ENCODE peak calls at places on chromosome 16, in four cellular contexts. M, Z, F and B are unnamed samples.

GRCh38 chr16:72474511-72475123 is 302.7 kb upstream of the PMFBP1 start:
- DNase-seq in M (no peak), Z (peak), F (peak), B (no peak)

GRCh38 chr16:7492122-7492521 is 159.5 kb downstream of the RBFOX1 start:
- DNase-seq in M (no peak), Z (no peak), F (no peak), B (no peak)

GRCh38 chr16:53129281-53130192 is 74.7 kb downstream of the CHD9 start:
- DNase-seq in M (peak), Z (no peak), F (peak), B (no peak)

GRCh38 chr16:81526935-81527334 is 82.3 kb downstream of the CMIP start:
- DNase-seq in M (peak), Z (no peak), F (peak), B (peak)

GRCh38 chr16:50102046-50102756 is 36.4 kb downstream of the HEATR3 start:
- DNase-seq in M (no peak), Z (peak), F (no peak), B (no peak)

GRCh38 chr16:85480727-85481101 is 132.4 kb upstream of the GSE1 start:
- DNase-seq in M (no peak), Z (no peak), F (no peak), B (no peak)

GRCh38 chr16:21650517-21650916 is 1.9 kb downstream of the IGSF6 start:
- DNase-seq in M (no peak), Z (no peak), F (peak), B (no peak)

GRCh38 chr16:88921603-88921995 is 55.1 kb upstream of the PABPN1L start:
- DNase-seq in M (no peak), Z (no peak), F (no peak), B (no peak)

GRCh38 chr16:14309001-14309886 is 238.1 kb downstream of the MRTFB start:
- DNase-seq in M (no peak), Z (no peak), F (no peak), B (no peak)

GRCh38 chr16:11087691-11088431 is 143.5 kb downstream of the CLEC16A start:
- DNase-seq in M (no peak), Z (no peak), F (no peak), B (no peak)

GRCh38 chr16:56610017-56610608 is 1.7 kb downstream of the MT2A start:
- DNase-seq in M (peak), Z (peak), F (peak), B (no peak)

GRCh38 chr16:57795431-57795878 is 6.8 kb downstream of the KIFC3 start:
- DNase-seq in M (no peak), Z (peak), F (peak), B (no peak)

GRCh38 chr16:85062728-85063336 is 35.2 kb downstream of the KIAA0513 start:
- DNase-seq in M (no peak), Z (no peak), F (no peak), B (no peak)

GRCh38 chr16:50819706-50820105 is 77.8 kb downstream of the CYLD start:
- DNase-seq in M (no peak), Z (no peak), F (no peak), B (no peak)

GRCh38 chr16:2480948-2481347 is 6.0 kb downstream of the TBC1D24 start:
- DNase-seq in M (no peak), Z (no peak), F (no peak), B (no peak)

GRCh38 chr16:49695782-49696413 is 160.0 kb downstream of the ZNF423 start:
- DNase-seq in M (no peak), Z (no peak), F (no peak), B (no peak)

GRCh38 chr16:84593825-84594724 is 23.8 kb downstream of the COTL1 start:
- DNase-seq in M (no peak), Z (no peak), F (peak), B (peak)

GRCh38 chr16:590165-590874 is 454 bp downstream of the RAB40C start:
- DNase-seq in M (no peak), Z (peak), F (peak), B (peak)

GRCh38 chr16:65342231-65342866 is 220.5 kb upstream of the CDH11 start:
- DNase-seq in M (no peak), Z (no peak), F (no peak), B (no peak)

GRCh38 chr16:50573947-50574751 is 26.0 kb downstream of the NKD1 start:
- DNase-seq in M (peak), Z (no peak), F (no peak), B (peak)

GRCh38 chr16:15051387-15051951 is 4.4 kb downstream of the NTAN1 start:
- DNase-seq in M (no peak), Z (no peak), F (no peak), B (no peak)

GRCh38 chr16:88854306-88855111 is 2.2 kb downstream of the GALNS start:
- DNase-seq in M (no peak), Z (no peak), F (no peak), B (no peak)

GRCh38 chr16:1458336-1458976 is 14.1 kb upstream of the CCDC154 start:
- DNase-seq in M (no peak), Z (peak), F (no peak), B (no peak)

GRCh38 chr16:75218256-75219076 is at the start of gene CTRB1:
- DNase-seq in M (no peak), Z (no peak), F (no peak), B (no peak)

GRCh38 chr16:85286970-85287814 is 174.9 kb upstream of the CIBAR2 start:
- DNase-seq in M (peak), Z (peak), F (peak), B (no peak)

GRCh38 chr16:69741951-69742904 is 12.5 kb downstream of the NOB1 start:
- DNase-seq in M (peak), Z (no peak), F (peak), B (peak)

GRCh38 chr16:2799852-2800226 is 1.6 kb downstream of the PRSS41 start:
- DNase-seq in M (no peak), Z (peak), F (no peak), B (no peak)

GRCh38 chr16:85391769-85392583 is 221.1 kb upstream of the GSE1 start:
- DNase-seq in M (no peak), Z (no peak), F (no peak), B (peak)

GRCh38 chr16:17273142-17273561 is 197.6 kb downstream of the XYLT1 start:
- DNase-seq in M (no peak), Z (peak), F (peak), B (no peak)

GRCh38 chr16:49023095-49023494 is 258.5 kb downstream of the CBLN1 start:
- DNase-seq in M (no peak), Z (peak), F (peak), B (peak)

GRCh38 chr16:23537390-23537789 is 19.8 kb downstream of the EARS2 start:
- DNase-seq in M (no peak), Z (no peak), F (no peak), B (no peak)

GRCh38 chr16:89925596-89926079 is 2.5 kb downstream of the TUBB3 start:
- DNase-seq in M (no peak), Z (no peak), F (peak), B (no peak)

GRCh38 chr16:648071-648785 is 937 bp upstream of the WDR90 start:
- DNase-seq in M (no peak), Z (no peak), F (peak), B (no peak)

GRCh38 chr16:69017036-69017783 is 88.2 kb upstream of the HAS3 start:
- DNase-seq in M (no peak), Z (peak), F (peak), B (no peak)

GRCh38 chr16:85164838-85165516 is 52.7 kb upstream of the CIBAR2 start:
- DNase-seq in M (no peak), Z (no peak), F (no peak), B (peak)

GRCh38 chr16:73053379-73054130 is 5.6 kb upstream of the ZFHX3 start:
- DNase-seq in M (no peak), Z (no peak), F (peak), B (no peak)

GRCh38 chr16:54955757-54956156 is 25.1 kb downstream of the IRX5 start:
- DNase-seq in M (no peak), Z (no peak), F (no peak), B (no peak)

GRCh38 chr16:74107795-74108610 is 188.6 kb upstream of the PSMD7 start:
- DNase-seq in M (peak), Z (no peak), F (peak), B (no peak)
- TF ChIP-seq CTCF in M (peak), Z (peak), F (peak), B (no peak)

GRCh38 chr16:29972992-29973383 is 680 bp upstream of the TAOK2 start:
- DNase-seq in M (no peak), Z (no peak), F (no peak), B (no peak)

GRCh38 chr16:29972500-29972899 is 1.2 kb upstream of the TAOK2 start:
- DNase-seq in M (no peak), Z (no peak), F (no peak), B (no peak)

GRCh38 chr16:29963021-29963743 is 1.3 kb downstream of the TMEM219 start:
- DNase-seq in M (no peak), Z (no peak), F (no peak), B (peak)

GRCh38 chr16:29971304-29971703 is 2.4 kb upstream of the TAOK2 start:
- DNase-seq in M (no peak), Z (no peak), F (no peak), B (peak)

GRCh38 chr16:29968205-29968604 is 5.5 kb upstream of the TAOK2 start:
- DNase-seq in M (no peak), Z (no peak), F (no peak), B (no peak)
- TF ChIP-seq CTCF in M (no peak), Z (no peak), F (no peak), B (no peak)

GRCh38 chr16:83116274-83116892 is 489.6 kb downstream of the CDH13 start:
- DNase-seq in M (no peak), Z (no peak), F (no peak), B (no peak)
- TF ChIP-seq CTCF in M (no peak), Z (no peak), F (no peak), B (no peak)

GRCh38 chr16:9419161-9419560 is 327.7 kb downstream of the HAPSTR1 start:
- DNase-seq in M (no peak), Z (no peak), F (no peak), B (no peak)

GRCh38 chr16:9417898-9418297 is 326.5 kb downstream of the HAPSTR1 start:
- DNase-seq in M (no peak), Z (no peak), F (no peak), B (no peak)

GRCh38 chr16:9409753-9410493 is 318.5 kb downstream of the HAPSTR1 start:
- DNase-seq in M (no peak), Z (no peak), F (no peak), B (no peak)

GRCh38 chr16:9412362-9413311 is 321.2 kb downstream of the HAPSTR1 start:
- DNase-seq in M (no peak), Z (no peak), F (no peak), B (no peak)

GRCh38 chr16:9415588-9415987 is 324.1 kb downstream of the HAPSTR1 start:
- DNase-seq in M (no peak), Z (no peak), F (no peak), B (no peak)
- TF ChIP-seq CTCF in M (no peak), Z (no peak), F (no peak), B (no peak)

GRCh38 chr16:30637952-30638351 is 12.8 kb upstream of the PRR14 start:
- DNase-seq in M (no peak), Z (no peak), F (peak), B (no peak)
- TF ChIP-seq CTCF in M (peak), Z (peak), F (peak), B (no peak)

GRCh38 chr16:35386619-35387018 is 1927.2 kb downstream of the TP53TG3F start:
- DNase-seq in M (no peak), Z (no peak), F (no peak), B (no peak)

DNA sequence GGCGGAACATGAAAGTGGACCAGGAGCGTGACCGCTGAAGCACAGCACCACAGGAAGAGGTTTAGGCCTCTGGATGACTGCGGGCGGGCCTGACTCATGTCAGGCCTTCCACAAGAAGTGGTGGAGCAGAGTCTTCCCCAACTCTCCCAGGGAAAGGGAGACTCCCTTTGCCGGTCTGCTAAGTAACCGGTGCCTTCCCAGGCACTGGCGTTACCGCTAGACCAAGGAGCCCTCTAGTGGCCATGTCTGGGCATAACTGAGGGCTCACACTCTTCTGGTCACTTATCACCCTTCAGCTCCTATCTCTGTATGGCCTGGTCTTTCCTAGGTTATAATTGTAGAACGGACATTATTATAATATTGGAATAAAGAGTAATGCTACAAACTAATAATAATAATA is 1931.9 kb downstream of the TP53TG3F start:
- DNase-seq in M (peak), Z (peak), F (peak), B (no peak)
- TF ChIP-seq CTCF in M (peak), Z (peak), F (peak), B (no peak)

DNA sequence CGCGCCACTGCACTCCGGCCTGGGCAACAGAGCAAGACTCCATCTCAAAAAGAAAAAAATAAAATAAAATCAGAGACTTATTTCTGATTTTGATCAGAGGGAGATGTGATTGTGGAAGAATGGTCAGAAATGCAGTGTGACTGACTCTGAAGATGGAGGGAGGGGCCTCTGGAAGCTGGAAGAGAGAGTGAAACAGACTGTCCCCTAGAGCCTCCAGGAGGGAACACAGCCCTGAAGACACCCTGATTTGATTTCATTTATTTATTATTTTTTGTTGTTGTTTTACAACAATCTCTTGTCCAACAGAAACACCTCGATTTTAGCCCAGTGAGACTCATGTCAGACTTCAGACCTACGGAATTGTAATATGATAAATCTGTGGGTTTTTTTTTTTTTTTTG is 26.1 kb downstream of the BCL7C start:
- DNase-seq in M (no peak), Z (no peak), F (peak), B (no peak)
- TF ChIP-seq CTCF in M (no peak), Z (peak), F (peak), B (no peak)

DNA sequence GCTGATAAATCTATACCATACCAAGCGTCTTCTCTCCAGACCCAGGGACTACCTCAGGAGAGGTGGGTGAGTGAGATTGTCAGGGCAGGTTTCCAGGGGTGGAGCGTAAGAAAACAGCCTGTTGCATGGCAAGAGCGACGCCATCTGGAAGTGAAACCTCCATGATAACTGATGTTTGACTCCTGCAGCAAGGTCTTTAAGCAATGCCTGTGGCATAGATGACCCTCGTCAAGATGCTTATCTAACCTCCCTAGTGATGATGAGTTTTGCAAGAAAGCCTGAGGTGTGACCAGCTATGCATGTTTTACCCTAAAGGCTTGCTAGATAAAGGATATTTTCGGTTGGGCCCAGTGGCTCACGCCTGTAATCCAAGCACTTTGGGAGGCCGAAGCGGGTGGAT is 71.6 kb downstream of the GSG1L start:
- DNase-seq in M (no peak), Z (no peak), F (no peak), B (no peak)
- TF ChIP-seq CTCF in M (no peak), Z (no peak), F (no peak), B (no peak)